ENCODE peak calls at places on chromosomes 5 and 9, in six cellular contexts. W is psoas muscle, T is heart left ventricle, F is GM06990, B is fibroblast of pulmonary artery, P is fibroblast of mammary gland. X is an unnamed sample.

GRCh38 chr9:33719581-33720374 is 75.6 kb upstream of the PRSS3 start:
- DNase-seq in W (peak; percentile 49), T (no peak), F (peak; percentile 11), B (peak; percentile 10), P (peak; percentile 3), X (no peak)

GRCh38 chr5:137616046-137616445 is 116.9 kb upstream of the SPOCK1 start:
- DNase-seq in W (no peak), T (no peak), F (no peak), B (no peak), P (no peak), X (no peak)

GRCh38 chr9:134475051-134475790 is 149.0 kb downstream of the RXRA start:
- DNase-seq in W (peak; percentile 81), T (peak; percentile 81), F (no peak), B (peak; percentile 86), P (peak; percentile 79), X (no peak)

GRCh38 chr9:34500623-34501267 is 22.0 kb downstream of the ENHO start:
- DNase-seq in W (peak; percentile 72), T (peak; percentile 48), F (no peak), B (peak; percentile 48), P (peak; percentile 42), X (no peak)

GRCh38 chr5:82863260-82863659 is 213.9 kb downstream of the TMEM167A start:
- DNase-seq in W (no peak), T (no peak), F (no peak), B (no peak), P (no peak), X (no peak)

GRCh38 chr5:173858025-173858674 is 30.0 kb upstream of the CPEB4 start:
- DNase-seq in W (no peak), T (no peak), F (no peak), B (no peak), P (no peak), X (no peak)

GRCh38 chr5:19902316-19902934 is 85.6 kb downstream of the CDH18 start:
- DNase-seq in W (no peak), T (no peak), F (no peak), B (peak; percentile 46), P (no peak), X (no peak)

GRCh38 chr9:37200572-37201005 is 80.2 kb downstream of the ZCCHC7 start:
- DNase-seq in W (no peak), T (no peak), F (no peak), B (peak; percentile 45), P (peak; percentile 35), X (no peak)

GRCh38 chr5:67971223-67971830 is 244.2 kb upstream of the PIK3R1 start:
- DNase-seq in W (peak; percentile 51), T (no peak), F (no peak), B (peak; percentile 92), P (peak; percentile 77), X (no peak)

GRCh38 chr5:1424716-1425115 is 20.5 kb downstream of the SLC6A3 start:
- DNase-seq in W (peak; percentile 3), T (no peak), F (no peak), B (no peak), P (no peak), X (no peak)

GRCh38 chr9:37329576-37329975 is 92.9 kb upstream of the GRHPR start:
- DNase-seq in W (no peak), T (no peak), F (no peak), B (peak; percentile 64), P (peak; percentile 61), X (peak; percentile 51)

GRCh38 chr5:56050566-56051292 is 56.0 kb upstream of the IL6ST start:
- DNase-seq in W (no peak), T (no peak), F (no peak), B (peak; percentile 60), P (no peak), X (no peak)

GRCh38 chr5:68382640-68383039 is 167.1 kb downstream of the PIK3R1 start:
- DNase-seq in W (no peak), T (no peak), F (no peak), B (peak; percentile 23), P (peak; percentile 42), X (no peak)

GRCh38 chr9:86589273-86589672 is 235.1 kb upstream of the TUT7 start:
- DNase-seq in W (no peak), T (no peak), F (no peak), B (no peak), P (no peak), X (no peak)

GRCh38 chr5:81162501-81162900 is 70.6 kb upstream of the CKMT2 start:
- DNase-seq in W (no peak), T (no peak), F (no peak), B (no peak), P (no peak), X (no peak)

GRCh38 chr9:135624282-135624681 is 15.1 kb downstream of the GLT6D1 start:
- DNase-seq in W (no peak), T (no peak), F (no peak), B (no peak), P (no peak), X (no peak)

GRCh38 chr5:79256563-79256962 is 20.6 kb downstream of the JMY start:
- DNase-seq in W (no peak), T (no peak), F (no peak), B (no peak), P (no peak), X (no peak)

DNA sequence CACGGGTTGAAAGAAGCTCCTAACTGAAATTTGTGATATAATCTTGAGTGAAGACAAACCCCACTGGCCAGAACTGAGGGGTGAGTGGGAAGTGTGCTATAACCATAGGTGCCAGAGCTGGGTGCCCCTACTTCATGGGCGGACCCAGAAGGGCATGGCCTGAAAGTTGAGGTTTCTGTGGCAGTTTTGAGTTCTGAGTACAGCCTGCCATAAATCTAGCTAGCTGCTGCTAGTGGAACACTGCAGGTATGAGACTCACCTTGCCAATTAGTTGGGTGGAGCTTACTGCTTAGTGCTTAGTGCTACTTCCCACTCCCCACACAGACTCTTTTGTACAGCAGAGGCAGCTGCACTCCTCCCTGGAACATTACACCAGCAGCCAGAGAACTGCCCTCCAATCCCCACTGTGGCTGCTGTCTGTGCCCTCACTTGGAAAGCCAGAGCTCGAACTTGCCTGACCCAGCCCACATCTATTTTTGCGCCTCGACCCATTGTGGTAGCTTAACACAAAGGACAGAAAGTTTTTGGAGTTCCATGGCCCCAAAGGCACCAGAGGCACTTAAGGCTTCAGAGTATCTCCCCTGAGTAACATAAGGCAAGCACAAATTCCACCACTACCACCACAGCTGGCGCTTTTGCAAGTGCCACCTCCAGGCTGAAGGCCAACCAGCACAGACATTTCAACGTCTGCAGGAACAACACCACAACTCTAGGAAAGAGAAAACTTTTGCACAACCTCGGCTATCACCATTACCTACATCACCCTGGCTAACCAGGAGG is 27.1 kb upstream of the PTGER4 start:
- DNase-seq in W (no peak), T (no peak), F (no peak), B (no peak), P (no peak), X (no peak)
- TF ChIP-seq CTCF in W (no peak), T (no peak), F (no peak), B (no peak), P (no peak), X (no peak)

DNA sequence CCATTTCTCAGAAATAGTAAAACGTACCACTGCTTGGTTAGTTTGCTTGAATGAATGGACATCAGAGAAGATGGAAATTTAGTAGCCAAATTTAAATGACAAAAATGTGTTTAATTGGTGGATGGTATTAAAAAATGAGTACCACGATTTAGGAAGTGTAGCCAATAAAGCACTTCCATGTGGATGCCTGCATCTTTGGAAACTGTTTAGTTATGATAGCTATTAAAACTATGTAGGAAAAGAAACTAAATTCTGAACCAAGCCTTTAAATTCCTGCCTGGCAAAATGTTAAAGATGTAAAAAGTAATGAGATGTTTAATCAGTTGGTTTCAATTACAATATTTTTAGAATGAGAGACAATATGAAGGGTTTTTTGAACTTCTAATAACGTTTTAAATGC is 94.8 kb downstream of the NUDT12 start:
- DNase-seq in W (no peak), T (no peak), F (no peak), B (no peak), P (no peak), X (no peak)
- H3K4me3 ChIP-seq in W (no peak overlapping the region), T (no peak overlapping the region), F (no peak overlapping the region), B (no peak overlapping the region), P (no peak overlapping the region), X (no peak overlapping the region)

GRCh38 chr9:107158321-107158720 is 124.8 kb upstream of the RAD23B start:
- DNase-seq in W (no peak), T (no peak), F (no peak), B (peak; percentile 57), P (peak; percentile 43), X (no peak)
- TF ChIP-seq CTCF in W (peak; percentile 33), T (peak; percentile 43), F (peak; percentile 66), B (peak; percentile 62), P (peak; percentile 53), X (peak; percentile 62)

DNA sequence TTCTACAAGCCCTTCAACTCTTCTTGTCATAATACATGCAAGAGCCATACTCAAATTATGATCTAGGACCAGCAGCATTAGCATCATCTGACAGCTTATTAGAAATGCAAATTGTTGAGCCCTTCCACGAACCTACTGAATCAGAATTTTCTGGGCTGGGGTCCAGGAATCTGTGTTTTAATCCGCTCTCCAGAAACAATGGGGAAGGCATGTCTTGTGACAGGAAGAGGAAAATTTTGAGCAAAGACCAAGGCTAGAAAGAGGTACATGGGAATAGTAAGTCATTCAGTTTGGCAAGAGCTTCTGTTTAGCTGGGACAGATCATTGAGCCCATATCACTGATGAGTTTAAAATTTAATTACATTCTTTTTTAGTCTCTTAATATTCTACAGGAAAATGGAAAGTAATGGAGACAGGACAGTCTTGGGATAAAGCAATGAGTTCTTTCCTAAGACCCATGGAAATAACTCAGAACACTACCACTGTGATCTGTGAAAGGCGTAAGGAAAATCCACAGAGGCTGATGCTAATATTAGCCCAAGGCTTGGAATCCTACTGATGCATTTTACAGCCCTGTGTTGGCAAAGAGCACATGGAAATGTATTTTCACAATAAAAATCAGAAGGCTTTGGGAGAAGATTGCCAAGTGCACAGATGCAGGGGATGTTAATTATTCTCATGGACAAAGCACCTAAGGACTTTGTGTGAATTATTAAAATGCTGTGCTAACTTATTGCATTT is 73.7 kb upstream of the STK32A start:
- DNase-seq in W (no peak), T (no peak), F (no peak), B (peak; percentile 24), P (peak; percentile 28), X (no peak)
- H3K4me3 ChIP-seq in W (no peak overlapping the region), T (no peak overlapping the region), F (no peak overlapping the region), B (no peak overlapping the region), P (no peak overlapping the region), X (no peak overlapping the region)

DNA sequence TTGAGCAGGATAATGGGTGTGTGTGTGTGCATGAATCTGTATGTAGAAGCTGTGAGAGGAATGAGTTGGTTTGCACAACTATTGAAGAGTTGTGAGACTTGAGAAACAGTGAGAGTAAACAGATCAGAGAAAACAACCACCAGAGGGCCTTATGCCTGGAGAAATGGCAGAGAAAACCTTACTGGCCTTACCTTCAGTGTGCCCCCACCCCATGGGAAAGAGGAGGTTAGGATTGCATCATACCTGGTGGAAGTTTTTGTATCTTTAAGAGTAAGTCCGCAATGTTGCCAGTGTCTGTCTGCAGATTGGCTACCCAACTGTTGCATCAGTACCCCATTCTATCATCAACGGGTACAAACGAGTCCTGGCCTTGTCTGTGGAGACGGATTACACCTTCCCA is 1909.4 kb upstream of the WWC1 start:
- DNase-seq in W (no peak), T (no peak), F (no peak), B (no peak), P (no peak), X (no peak)
- TF ChIP-seq CTCF in W (no peak), T (no peak), F (no peak), B (no peak), P (no peak), X (no peak)

GRCh38 chr9:84339523-84339922 is 1.0 kb downstream of the SLC28A3 start:
- DNase-seq in W (no peak), T (no peak), F (no peak), B (no peak), P (no peak), X (no peak)
- H3K4me3 ChIP-seq in W (no peak overlapping the region), T (no peak overlapping the region), F (no peak overlapping the region), B (no peak overlapping the region), P (no peak overlapping the region), X (no peak overlapping the region)

X was measured in GM12864.